ENCODE peak calls at places on chromosomes 2 and 18, in eight cellular contexts. I is HCT116, G is mesenchymal stem cell, Y is right atrium auricular region, E is neuronal stem cell, X is SK-N-SH, K is Peyer's patch, D is DND-41. M is an unnamed sample. For H3K4me1, the result is how much of the 10 kb centered on the place peaks cover.

GRCh38 chr2:21263622-21264021 is 139.9 kb downstream of the TDRD15 start:
- DNase-seq in I (no peak), G (no peak), Y (no peak), E (no peak), X (no peak), K (no peak), D (no peak), M (no peak)

GRCh38 chr2:11128258-11128951 is 26.9 kb upstream of the SLC66A3 start:
- DNase-seq in I (no peak), G (peak), Y (no peak), E (no peak), X (no peak), K (no peak), D (no peak), M (no peak)

GRCh38 chr2:235194351-235194750 is 242.5 kb downstream of the SH3BP4 start:
- DNase-seq in I (no peak), G (no peak), Y (peak), E (no peak), X (no peak), K (no peak), D (no peak), M (no peak)

GRCh38 chr18:43238429-43238828 is 38.9 kb downstream of the SYT4 start:
- DNase-seq in I (no peak), G (no peak), Y (no peak), E (no peak), X (no peak), K (no peak), D (no peak), M (no peak)

GRCh38 chr2:221767106-221767878 is 195.2 kb upstream of the EPHA4 start:
- DNase-seq in I (no peak), G (peak), Y (no peak), E (no peak), X (no peak), K (no peak), D (no peak), M (no peak)

GRCh38 chr2:58484201-58484600 is 243.1 kb upstream of the FANCL start:
- DNase-seq in I (no peak), G (no peak), Y (no peak), E (no peak), X (no peak), K (no peak), D (no peak), M (no peak)

GRCh38 chr18:22667616-22668422 is 250.1 kb upstream of the CTAGE1 start:
- DNase-seq in I (peak), G (peak), Y (no peak), E (no peak), X (no peak), K (no peak), D (no peak), M (no peak)

GRCh38 chr2:73987109-73987947 is 2.6 kb downstream of the TET3 start:
- DNase-seq in I (no peak), G (peak), Y (no peak), E (no peak), X (peak), K (peak), D (peak), M (peak)

GRCh38 chr2:240207661-240208060 is 67.2 kb upstream of the OTOS start:
- DNase-seq in I (no peak), G (no peak), Y (no peak), E (no peak), X (no peak), K (no peak), D (no peak), M (no peak)

GRCh38 chr2:235666240-235666781 is 172.5 kb downstream of the AGAP1 start:
- DNase-seq in I (peak), G (peak), Y (no peak), E (peak), X (peak), K (no peak), D (peak), M (peak)

GRCh38 chr18:499351-500229 is 911 bp downstream of the COLEC12 start:
- DNase-seq in I (no peak), G (peak), Y (no peak), E (no peak), X (peak), K (no peak), D (no peak), M (no peak)

GRCh38 chr2:240820607-240821428 is 799 bp upstream of the KIF1A start:
- DNase-seq in I (no peak), G (no peak), Y (no peak), E (peak), X (peak), K (no peak), D (no peak), M (no peak)

GRCh38 chr2:241063587-241063986 is 38.5 kb downstream of the MTERF4 start:
- DNase-seq in I (no peak), G (no peak), Y (peak), E (no peak), X (peak), K (no peak), D (no peak), M (peak)

GRCh38 chr2:105328281-105329196 is 996 bp downstream of the TGFBRAP1 start:
- DNase-seq in I (no peak), G (peak), Y (no peak), E (no peak), X (no peak), K (peak), D (peak), M (peak)

GRCh38 chr2:230891108-230891507 is 26.4 kb downstream of the ITM2C start:
- DNase-seq in I (no peak), G (peak), Y (no peak), E (no peak), X (no peak), K (no peak), D (no peak), M (no peak)

GRCh38 chr18:63237486-63237885 is 82.1 kb downstream of the BCL2 start:
- DNase-seq in I (no peak), G (no peak), Y (no peak), E (peak), X (no peak), K (no peak), D (no peak), M (peak)

GRCh38 chr2:159218389-159218788 is 68.1 kb downstream of the WDSUB1 start:
- DNase-seq in I (no peak), G (no peak), Y (no peak), E (no peak), X (no peak), K (no peak), D (no peak), M (no peak)

GRCh38 chr2:232511336-232511863 is 8.8 kb upstream of the PRSS56 start:
- DNase-seq in I (no peak), G (no peak), Y (no peak), E (no peak), X (peak), K (no peak), D (no peak), M (no peak)

GRCh38 chr2:14633031-14633430 is 514 bp downstream of the LRATD1 start:
- DNase-seq in I (no peak), G (peak), Y (no peak), E (no peak), X (no peak), K (peak), D (no peak), M (peak)

GRCh38 chr2:78541451-78542267 is 483.8 kb upstream of the REG3G start:
- DNase-seq in I (no peak), G (no peak), Y (no peak), E (no peak), X (no peak), K (no peak), D (no peak), M (no peak)

GRCh38 chr18:79542876-79543750 is 136.5 kb upstream of the CTDP1 start:
- DNase-seq in I (no peak), G (no peak), Y (no peak), E (no peak), X (no peak), K (peak), D (no peak), M (no peak)

GRCh38 chr2:33380001-33380609 is 96.3 kb upstream of the RASGRP3 start:
- DNase-seq in I (peak), G (no peak), Y (no peak), E (no peak), X (no peak), K (no peak), D (no peak), M (no peak)

GRCh38 chr2:168490015-168490874 is 34.2 kb downstream of the CERS6 start:
- DNase-seq in I (no peak), G (peak), Y (no peak), E (no peak), X (no peak), K (peak), D (peak), M (no peak)

GRCh38 chr2:88540346-88540745 is 86.9 kb downstream of the EIF2AK3 start:
- DNase-seq in I (no peak), G (peak), Y (no peak), E (no peak), X (no peak), K (no peak), D (no peak), M (no peak)

GRCh38 chr2:199818754-199819153 is 32.2 kb downstream of the FTCDNL1 start:
- DNase-seq in I (no peak), G (no peak), Y (no peak), E (no peak), X (no peak), K (no peak), D (no peak), M (no peak)

GRCh38 chr2:181916726-181917377 is 25.3 kb downstream of the ITPRID2 start:
- DNase-seq in I (no peak), G (peak), Y (no peak), E (no peak), X (no peak), K (no peak), D (no peak), M (no peak)

GRCh38 chr2:124320072-124320471 is 295.0 kb downstream of the CNTNAP5 start:
- DNase-seq in I (no peak), G (no peak), Y (no peak), E (no peak), X (no peak), K (no peak), D (no peak), M (no peak)

GRCh38 chr2:24588294-24588693 is 97.2 kb downstream of the NCOA1 start:
- DNase-seq in I (no peak), G (no peak), Y (no peak), E (no peak), X (no peak), K (no peak), D (no peak), M (no peak)

GRCh38 chr18:54261894-54262293 is 7.4 kb upstream of the POLI start:
- DNase-seq in I (no peak), G (no peak), Y (no peak), E (no peak), X (no peak), K (peak), D (no peak), M (no peak)

GRCh38 chr2:171416009-171416926 is 17.5 kb downstream of the METTL8 start:
- DNase-seq in I (peak), G (peak), Y (peak), E (peak), X (peak), K (peak), D (peak), M (peak)

GRCh38 chr2:154158101-154158500 is 286.4 kb downstream of the GALNT13 start:
- DNase-seq in I (no peak), G (no peak), Y (no peak), E (no peak), X (no peak), K (no peak), D (no peak), M (no peak)

GRCh38 chr2:48065971-48066370 is 159.7 kb upstream of the FBXO11 start:
- DNase-seq in I (no peak), G (no peak), Y (no peak), E (no peak), X (no peak), K (no peak), D (no peak), M (no peak)

GRCh38 chr2:195367713-195368529 is 289.1 kb upstream of the SLC39A10 start:
- DNase-seq in I (no peak), G (no peak), Y (no peak), E (no peak), X (no peak), K (no peak), D (no peak), M (peak)

GRCh38 chr2:241636182-241636982 is 576 bp downstream of the THAP4 start:
- DNase-seq in I (no peak), G (peak), Y (no peak), E (peak), X (peak), K (peak), D (peak), M (peak)

GRCh38 chr18:47968721-47969120 is 38.3 kb upstream of the SMAD2 start:
- DNase-seq in I (no peak), G (no peak), Y (no peak), E (no peak), X (no peak), K (no peak), D (no peak), M (peak)

GRCh38 chr2:207143474-207144190 is 22.1 kb downstream of the KLF7 start:
- DNase-seq in I (no peak), G (peak), Y (peak), E (no peak), X (no peak), K (peak), D (peak), M (peak)

GRCh38 chr2:12169060-12169406 is 422.6 kb downstream of the LPIN1 start:
- DNase-seq in I (no peak), G (peak), Y (no peak), E (no peak), X (no peak), K (no peak), D (no peak), M (no peak)

GRCh38 chr18:3748081-3748480 is 298.1 kb downstream of the TGIF1 start:
- DNase-seq in I (no peak), G (no peak), Y (no peak), E (no peak), X (no peak), K (no peak), D (no peak), M (no peak)

GRCh38 chr2:70084973-70085710 is 2.1 kb upstream of the PCBP1 start:
- DNase-seq in I (peak), G (no peak), Y (no peak), E (no peak), X (no peak), K (peak), D (peak), M (peak)
- H3K4me1 ChIP-seq in I (under half), G (under half), Y (under half), E (under half), X (under half), K (under half), D (half or more), M (half or more)

GRCh38 chr18:11147962-11148654 is 1.3 kb downstream of the PIEZO2 start:
- DNase-seq in I (no peak), G (peak), Y (no peak), E (no peak), X (no peak), K (no peak), D (no peak), M (no peak)

GRCh38 chr18:11146947-11147345 is 2.4 kb downstream of the PIEZO2 start:
- DNase-seq in I (no peak), G (no peak), Y (no peak), E (no peak), X (no peak), K (no peak), D (no peak), M (no peak)

GRCh38 chr18:11145413-11146191 is 3.8 kb downstream of the PIEZO2 start:
- DNase-seq in I (no peak), G (no peak), Y (no peak), E (no peak), X (no peak), K (no peak), D (no peak), M (no peak)

GRCh38 chr18:11147371-11147860 is 2.0 kb downstream of the PIEZO2 start:
- DNase-seq in I (no peak), G (peak), Y (no peak), E (no peak), X (no peak), K (no peak), D (no peak), M (no peak)

DNA sequence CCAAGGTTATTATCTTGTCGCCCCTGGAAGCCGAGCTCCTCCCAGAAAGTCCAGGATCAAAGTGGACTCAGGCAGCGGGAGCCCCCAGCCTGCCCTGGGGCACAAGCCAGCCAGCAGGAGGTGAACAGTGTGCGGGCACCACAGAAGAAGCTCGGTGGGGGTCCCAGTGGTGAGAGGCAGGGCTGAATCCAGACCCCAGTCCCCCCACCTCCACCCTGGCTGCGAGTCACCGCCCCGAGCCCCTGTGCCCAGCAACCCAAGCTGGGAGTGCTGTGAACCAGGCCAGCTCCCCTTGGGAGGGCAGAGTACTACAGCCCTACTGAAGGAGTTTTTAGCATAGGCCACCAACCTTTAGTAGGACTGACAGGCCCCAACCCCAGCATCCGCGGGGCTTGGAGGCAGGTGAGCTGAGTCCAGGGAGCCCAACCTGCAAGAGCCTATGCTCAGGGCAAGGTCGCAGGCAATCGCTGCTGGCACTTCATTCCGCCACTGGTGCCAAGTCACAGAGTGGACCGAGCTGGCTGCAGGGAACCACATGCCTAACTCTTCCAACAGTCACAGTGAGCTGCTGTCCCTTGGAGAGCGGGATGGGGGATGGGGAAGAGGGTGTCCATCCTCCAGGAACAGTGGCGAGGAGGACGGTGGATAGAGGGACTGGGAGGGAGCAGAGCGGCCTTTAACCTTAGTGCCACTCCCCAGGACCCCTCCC is 3.0 kb downstream of the PIEZO2 start:
- DNase-seq in I (no peak), G (no peak), Y (no peak), E (no peak), X (no peak), K (no peak), D (no peak), M (no peak)
- H3K27ac ChIP-seq in I (no peak), G (no peak), Y (no peak), E (no peak), X (no peak), K (no peak), D (no peak), M (no peak)

GRCh38 chr2:38765551-38765950 is 12.5 kb upstream of the GEMIN6 start:
- DNase-seq in I (no peak), G (no peak), Y (no peak), E (no peak), X (no peak), K (no peak), D (no peak), M (no peak)

GRCh38 chr2:38765149-38765548 is 12.9 kb upstream of the GEMIN6 start:
- DNase-seq in I (no peak), G (no peak), Y (no peak), E (no peak), X (no peak), K (no peak), D (no peak), M (no peak)

GRCh38 chr2:38763728-38764127 is 12.6 kb upstream of the SRSF7 start:
- DNase-seq in I (no peak), G (no peak), Y (no peak), E (no peak), X (no peak), K (no peak), D (no peak), M (no peak)

GRCh38 chr2:38763226-38763625 is 12.1 kb upstream of the SRSF7 start:
- DNase-seq in I (no peak), G (no peak), Y (no peak), E (no peak), X (no peak), K (no peak), D (no peak), M (no peak)
- H3K4me1 ChIP-seq in I (under half), G (under half), Y (under half), E (under half), X (under half), K (under half), D (under half), M (under half)

GRCh38 chr2:69305166-69305565 is 81.9 kb downstream of the GFPT1 start:
- DNase-seq in I (no peak), G (no peak), Y (no peak), E (no peak), X (no peak), K (no peak), D (no peak), M (no peak)

GRCh38 chr2:69305712-69306611 is 81.1 kb downstream of the GFPT1 start:
- DNase-seq in I (no peak), G (no peak), Y (no peak), E (no peak), X (peak), K (no peak), D (no peak), M (peak)

GRCh38 chr2:69307696-69308064 is 79.3 kb downstream of the GFPT1 start:
- DNase-seq in I (no peak), G (no peak), Y (no peak), E (no peak), X (no peak), K (no peak), D (no peak), M (no peak)

GRCh38 chr2:69306897-69307695 is 79.9 kb downstream of the GFPT1 start:
- DNase-seq in I (peak), G (peak), Y (peak), E (peak), X (peak), K (peak), D (peak), M (peak)

DNA sequence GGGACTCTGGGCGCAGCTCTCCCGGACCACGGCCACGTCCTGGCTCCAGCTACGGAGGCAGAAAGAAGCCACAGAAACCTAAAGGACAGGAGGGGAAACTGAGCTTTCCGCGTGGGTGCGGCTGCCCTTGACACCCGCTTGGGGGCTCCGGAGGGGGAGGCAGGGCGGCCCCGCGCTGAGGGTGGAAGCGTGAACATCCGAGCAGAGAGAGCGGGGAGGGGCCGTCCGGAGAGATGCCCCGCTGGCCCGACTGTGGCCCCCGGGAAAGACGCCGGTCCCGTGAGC is 80.5 kb downstream of the GFPT1 start:
- DNase-seq in I (no peak), G (no peak), Y (no peak), E (no peak), X (no peak), K (no peak), D (no peak), M (no peak)
- H3K27ac ChIP-seq in I (no peak), G (no peak), Y (peak), E (no peak), X (peak), K (peak), D (no peak), M (peak)

GRCh38 chr2:150824118-150824517 is 336.7 kb upstream of the RND3 start:
- DNase-seq in I (no peak), G (no peak), Y (no peak), E (no peak), X (no peak), K (no peak), D (no peak), M (no peak)
- H3K4me1 ChIP-seq in I (under half), G (under half), Y (under half), E (under half), X (under half), K (under half), D (under half), M (under half)

DNA sequence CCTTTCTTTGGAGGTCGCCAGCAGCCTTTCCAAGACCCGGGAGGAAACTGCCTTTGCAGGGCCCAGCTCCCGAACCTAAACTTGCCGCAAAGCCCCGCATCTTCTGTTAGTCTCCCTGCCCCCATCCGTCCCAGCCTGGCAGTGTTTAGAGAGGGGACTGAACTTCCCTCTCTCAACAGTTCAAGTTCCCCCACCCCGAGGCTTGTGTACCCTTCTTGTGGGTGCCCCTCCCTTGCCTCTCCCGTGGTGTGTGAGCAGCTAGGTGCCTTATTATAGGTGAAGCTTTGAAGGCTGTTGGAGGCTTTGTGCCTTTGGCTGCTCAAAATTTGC is 1.4 kb downstream of the LBH start:
- DNase-seq in I (no peak), G (no peak), Y (no peak), E (no peak), X (no peak), K (peak), D (peak), M (peak)
- H3K27ac ChIP-seq in I (no peak), G (no peak), Y (peak), E (no peak), X (peak), K (peak), D (peak), M (peak)

M was measured in thyroid gland.